ENCODE peak calls at places on chromosome 17, in eight cellular contexts. P, I, E, A, U, T, D and L are unnamed samples.

GRCh38 chr17:19460695-19461094 is 49.7 kb downstream of the RNF112 start:
- DNase-seq in P (no peak), T (no peak), E (no peak), I (peak; percentile 34), A (no peak), U (no peak), D (peak; percentile 61), L (no peak)

GRCh38 chr17:56832446-56832845 is 1.3 kb downstream of the C17orf67 start:
- DNase-seq in P (no peak), E (no peak), A (no peak), T (no peak), I (peak; percentile 15), U (no peak), D (no peak), L (no peak)

GRCh38 chr17:39208893-39209292 is 8.8 kb downstream of the RPL19 start:
- DNase-seq in D (no peak), U (no peak), P (no peak), T (peak; percentile 86), I (no peak), A (no peak), E (peak; percentile 36), L (no peak)

GRCh38 chr17:51258756-51259573 is 884 bp downstream of the MBTD1 start:
- DNase-seq in E (no peak), U (peak; percentile 10), T (peak; percentile 57), D (peak; percentile 45), P (no peak), I (no peak), A (no peak), L (no peak)

GRCh38 chr17:35726609-35727460 is 4.6 kb upstream of the RASL10B start:
- DNase-seq in U (peak; percentile 76), P (no peak), D (peak; percentile 55), T (no peak), A (peak; percentile 86), E (no peak), I (peak; percentile 44), L (peak; percentile 69)

GRCh38 chr17:83152745-83153611 is 73.6 kb downstream of the METRNL start:
- DNase-seq in D (no peak), I (no peak), A (no peak), P (peak; percentile 82), E (no peak), T (no peak), U (no peak), L (no peak)

GRCh38 chr17:15185625-15185991 is 79.5 kb downstream of the PMP22 start:
- DNase-seq in E (no peak), D (peak; percentile 69), P (no peak), U (peak; percentile 36), T (no peak), I (no peak), A (peak; percentile 25), L (peak; percentile 52)

GRCh38 chr17:82497483-82498405 is 21.8 kb upstream of the FOXK2 start:
- DNase-seq in A (peak; percentile 31), I (peak; percentile 59), U (peak; percentile 90), P (peak; percentile 85), E (no peak), D (peak; percentile 48), T (peak; percentile 67), L (no peak)

GRCh38 chr17:31433091-31433790 is 41.8 kb downstream of the RAB11FIP4 start:
- DNase-seq in P (no peak), T (peak; percentile 40), A (no peak), D (no peak), I (no peak), U (no peak), E (no peak), L (no peak)

GRCh38 chr17:50547736-50548083 is 736 bp downstream of the SPATA20 start:
- DNase-seq in D (no peak), U (no peak), A (no peak), E (peak; percentile 49), T (peak; percentile 78), I (no peak), P (peak; percentile 62), L (no peak)

GRCh38 chr17:36627101-36627500 is 25.7 kb downstream of the MRM1 start:
- DNase-seq in E (no peak), T (no peak), U (no peak), I (peak; percentile 56), A (no peak), P (no peak), D (no peak), L (no peak)

GRCh38 chr17:73042225-73042624 is 50.3 kb downstream of the SLC39A11 start:
- DNase-seq in T (no peak), D (no peak), A (no peak), I (no peak), P (no peak), U (no peak), E (no peak), L (no peak)

GRCh38 chr17:75874323-75875181 is 3.8 kb downstream of the TRIM47 start:
- DNase-seq in T (no peak), D (no peak), E (no peak), P (no peak), A (no peak), I (no peak), U (no peak), L (no peak)

GRCh38 chr17:76727745-76728456 is 1.3 kb downstream of the METTL23 start:
- DNase-seq in P (no peak), T (no peak), E (no peak), I (no peak), U (no peak), A (no peak), D (peak; percentile 37), L (no peak)

GRCh38 chr17:66138120-66138519 is 53.8 kb downstream of the CEP112 start:
- DNase-seq in E (no peak), I (no peak), P (no peak), T (no peak), D (no peak), A (no peak), U (no peak), L (no peak)

GRCh38 chr17:6458416-6458950 is 14.2 kb downstream of the PIMREG start:
- DNase-seq in T (peak; percentile 45), E (no peak), P (no peak), U (no peak), A (no peak), D (no peak), I (no peak), L (no peak)

GRCh38 chr17:47941246-47941997 is at the start of gene PNPO:
- DNase-seq in T (peak; percentile 97), I (peak; percentile 98), U (peak; percentile 98), D (peak; percentile 98), A (peak; percentile 99), E (peak; percentile 95), P (peak; percentile 95), L (peak; percentile 93)
- TF ChIP-seq CTCF in T (no peak), I (no peak), U (no peak), D (no peak), A (peak; percentile 13), E (no peak), P (no peak), L (peak; percentile 7)

GRCh38 chr17:45404870-45405249 is 27.8 kb downstream of the ARHGAP27 start:
- DNase-seq in E (no peak), U (no peak), D (no peak), P (no peak), I (peak; percentile 57), T (no peak), A (no peak), L (no peak)
- H3K36me3 ChIP-seq in E (peaks cover 61% of the 10 kb centered on the region), U (no peaks in the 10 kb centered on the region), D (no peaks in the 10 kb centered on the region), P (peaks cover 63% of the 10 kb centered on the region), I (no peaks in the 10 kb centered on the region), T (no peaks in the 10 kb centered on the region), A (no peaks in the 10 kb centered on the region), L (no peaks in the 10 kb centered on the region)

GRCh38 chr17:79814624-79814965 is 17.7 kb upstream of the CBX8 start:
- DNase-seq in A (no peak), I (no peak), E (no peak), T (no peak), U (no peak), P (no peak), D (no peak), L (no peak)

GRCh38 chr17:79812206-79812968 is 15.5 kb upstream of the CBX8 start:
- DNase-seq in U (no peak), E (no peak), P (no peak), A (no peak), I (no peak), D (no peak), T (no peak), L (no peak)

GRCh38 chr17:79811888-79812205 is 15.0 kb upstream of the CBX8 start:
- DNase-seq in D (no peak), A (no peak), U (no peak), P (no peak), I (no peak), E (no peak), T (no peak), L (no peak)

GRCh38 chr17:79813826-79814623 is 17.1 kb upstream of the CBX8 start:
- DNase-seq in U (no peak), I (peak; percentile 69), D (no peak), P (no peak), T (no peak), A (no peak), E (no peak), L (no peak)

DNA sequence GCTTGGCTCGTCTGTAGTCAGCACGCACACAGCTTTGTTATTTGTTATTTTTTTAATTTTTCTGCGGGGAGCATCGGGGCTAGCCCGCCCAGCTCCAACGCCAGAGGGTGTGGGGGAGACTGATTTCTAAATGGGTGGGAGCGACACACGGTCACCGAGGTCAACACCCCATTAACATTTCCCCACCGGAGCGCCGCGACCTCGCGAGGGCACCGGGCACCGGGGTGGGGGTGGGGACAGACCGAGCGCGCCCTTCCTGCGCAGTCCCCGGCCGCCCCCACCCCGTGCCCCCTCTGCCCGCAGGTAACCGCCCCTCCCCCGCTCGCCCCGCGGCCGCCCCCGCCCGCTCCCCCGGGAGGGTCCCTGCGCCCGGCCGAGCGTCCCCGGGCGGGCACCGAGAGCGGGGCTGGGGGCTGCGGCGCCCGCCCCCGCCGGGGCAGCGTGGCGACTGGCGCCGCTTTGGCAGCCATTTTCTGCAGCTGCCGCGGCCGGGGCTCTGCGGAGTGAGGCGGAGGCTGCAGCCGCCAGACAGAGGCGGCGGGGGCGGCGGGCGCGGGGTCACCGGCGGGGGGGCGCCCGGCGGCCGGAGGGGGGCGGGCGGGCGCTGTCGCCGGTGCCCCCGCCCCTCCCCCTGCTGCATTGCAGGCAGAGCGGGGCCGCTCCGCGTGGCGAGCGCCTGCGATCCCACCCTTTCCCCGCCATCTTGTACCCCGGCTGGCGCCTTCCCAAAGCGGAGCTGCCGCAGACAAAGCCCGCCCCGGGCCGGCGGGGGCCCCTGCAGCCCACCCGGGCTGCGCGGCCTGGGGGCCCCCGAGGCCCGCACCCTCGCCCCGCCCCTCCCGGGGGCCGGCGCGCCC is 16.3 kb upstream of the CBX8 start:
- DNase-seq in P (peak; percentile 70), E (no peak), D (no peak), I (no peak), U (no peak), A (no peak), T (no peak), L (no peak)
- H3K4me3 ChIP-seq in P (peak overlapping the region; percentile 18), E (peak overlapping the region; percentile 37), D (peak overlapping the region; percentile 49), I (peak overlapping the region; percentile 41), U (no peak overlapping the region), A (peak overlapping the region; percentile 42), T (no peak overlapping the region), L (peak overlapping the region; percentile 20)

GRCh38 chr17:1604831-1605528 is 23.7 kb downstream of the SLC43A2 start:
- DNase-seq in P (peak; percentile 73), A (no peak), E (peak; percentile 33), D (no peak), I (peak; percentile 49), U (no peak), T (no peak), L (no peak)
- TF ChIP-seq CTCF in P (no peak), A (no peak), E (no peak), D (no peak), I (no peak), U (no peak), T (no peak), L (no peak)

GRCh38 chr17:17061516-17061915 is 19.3 kb downstream of the MPRIP start:
- DNase-seq in P (no peak), D (no peak), U (no peak), A (no peak), E (no peak), T (no peak), I (no peak), L (no peak)
- H3K36me3 ChIP-seq in P (peaks cover 9% of the 10 kb centered on the region), D (no peaks in the 10 kb centered on the region), U (peaks cover 9% of the 10 kb centered on the region), A (no peaks in the 10 kb centered on the region), E (peaks cover 7% of the 10 kb centered on the region), T (no peaks in the 10 kb centered on the region), I (no peaks in the 10 kb centered on the region), L (peaks cover 19% of the 10 kb centered on the region)